ENCODE peak calls at places on chromosomes 13 and 19, in five cellular contexts. P is naive thymus-derived CD8-positive, alpha-beta T cell; J is stimulated activated CD4-positive, alpha-beta T cell treated with anti-CD3 and anti-CD28 coated beads, Interleukin-4, amount 100 ng/mL, for 1 hour; Y is MCF 10A; D is stimulated activated CD8-positive, alpha-beta memory T cell treated with anti-CD3 and anti-CD28 coated beads, Interleukin-4, amount 100 ng/mL, for 48 hours. V is an unnamed sample.

GRCh38 chr13:74206061-74206561 is 71.9 kb upstream of the KLF12 start:
- DNase-seq in P (no peak), J (no peak), Y (no peak), D (no peak), V (no peak)

GRCh38 chr19:37719927-37720265 is 335 bp upstream of the ZNF607 start:
- DNase-seq in P (no peak), J (no peak), Y (no peak), D (no peak), V (no peak)

GRCh38 chr19:6718741-6719539 is 1.5 kb downstream of the C3 start:
- DNase-seq in P (peak; percentile 29), J (no peak), Y (peak; percentile 92), D (peak; percentile 48), V (no peak)

GRCh38 chr13:49444517-49445395 is 682 bp downstream of the SETDB2 start:
- DNase-seq in P (peak; percentile 47), J (peak; percentile 2), Y (peak; percentile 48), D (peak; percentile 28), V (no peak)

GRCh38 chr19:16702123-16702522 is 17.5 kb upstream of the NWD1 start:
- DNase-seq in P (no peak), J (no peak), Y (peak; percentile 93), D (no peak), V (no peak)

GRCh38 chr13:45510671-45511070 is 45.9 kb downstream of the COG3 start:
- DNase-seq in P (no peak), J (no peak), Y (no peak), D (no peak), V (no peak)

GRCh38 chr19:39497850-39498261 is 891 bp upstream of the DLL3 start:
- DNase-seq in P (peak; percentile 26), J (no peak), Y (no peak), D (peak; percentile 47), V (peak; percentile 28)

GRCh38 chr13:107373551-107373950 is 805.6 kb upstream of the ARGLU1 start:
- DNase-seq in P (peak; percentile 9), J (no peak), Y (peak; percentile 78), D (no peak), V (peak; percentile 45)

GRCh38 chr19:35251456-35251855 is 2.7 kb downstream of the LSR start:
- DNase-seq in P (no peak), J (no peak), Y (no peak), D (peak; percentile 16), V (no peak)

GRCh38 chr19:47663435-47663910 is 49.7 kb upstream of the EHD2 start:
- DNase-seq in P (no peak), J (no peak), Y (peak; percentile 81), D (no peak), V (no peak)